ENCODE peak calls at places on chromosomes 2 and 18, in six cellular contexts. One of them, this sample, is unnamed.

GRCh38 chr2:219116776-219117646 is 43.6 kb downstream of the NHEJ1 start:
- DNase-seq in HepG2: peak; percentile 88
- DNase-seq in H1: no peak
- DNase-seq in K562: no peak
- DNase-seq in HCT116: no peak
- DNase-seq in GM12878: no peak
- DNase-seq in this sample: no peak

GRCh38 chr2:74507926-74508520 is 528 bp upstream of the PCGF1 start:
- DNase-seq in HCT116: no peak
- DNase-seq in H1: no peak
- DNase-seq in K562: peak; percentile 47
- DNase-seq in HepG2: no peak
- DNase-seq in GM12878: no peak
- DNase-seq in this sample: no peak

GRCh38 chr2:45227347-45227746 is 218.1 kb upstream of the SIX2 start:
- DNase-seq in K562: no peak
- DNase-seq in GM12878: no peak
- DNase-seq in H1: no peak
- DNase-seq in HepG2: no peak
- DNase-seq in HCT116: no peak
- DNase-seq in this sample: no peak

GRCh38 chr2:206143451-206143850 is 15.8 kb downstream of the NDUFS1 start:
- DNase-seq in GM12878: no peak
- DNase-seq in H1: no peak
- DNase-seq in HCT116: no peak
- DNase-seq in HepG2: no peak
- DNase-seq in K562: no peak
- DNase-seq in this sample: no peak

GRCh38 chr2:37802106-37802791 is 122.8 kb upstream of the RMDN2 start:
- DNase-seq in H1: no peak
- DNase-seq in K562: no peak
- DNase-seq in HCT116: no peak
- DNase-seq in GM12878: no peak
- DNase-seq in HepG2: no peak
- DNase-seq in this sample: no peak

GRCh38 chr2:46344696-46345095 is 47.5 kb downstream of the EPAS1 start:
- DNase-seq in HepG2: no peak
- DNase-seq in K562: no peak
- DNase-seq in H1: no peak
- DNase-seq in GM12878: no peak
- DNase-seq in HCT116: no peak
- DNase-seq in this sample: no peak

GRCh38 chr2:27209621-27210401 is 2.0 kb upstream of the ATRAID start:
- DNase-seq in HCT116: no peak
- DNase-seq in H1: no peak
- DNase-seq in K562: no peak
- DNase-seq in GM12878: no peak
- DNase-seq in HepG2: peak; percentile 76
- DNase-seq in this sample: no peak

GRCh38 chr2:24015562-24016375 is 5.9 kb downstream of the MFSD2B start:
- DNase-seq in GM12878: no peak
- DNase-seq in HCT116: no peak
- DNase-seq in H1: no peak
- DNase-seq in HepG2: peak; percentile 98
- DNase-seq in K562: no peak
- DNase-seq in this sample: no peak

GRCh38 chr2:951224-952006 is 766 bp downstream of the SNTG2 start:
- DNase-seq in GM12878: no peak
- DNase-seq in H1: no peak
- DNase-seq in HCT116: no peak
- DNase-seq in K562: no peak
- DNase-seq in HepG2: no peak
- DNase-seq in this sample: no peak

GRCh38 chr2:132936261-132936660 is 266.3 kb upstream of the LYPD1 start:
- DNase-seq in GM12878: no peak
- DNase-seq in HCT116: no peak
- DNase-seq in H1: no peak
- DNase-seq in K562: no peak
- DNase-seq in HepG2: no peak
- DNase-seq in this sample: no peak

GRCh38 chr18:75210274-75211001 is at the start of gene TSHZ1:
- DNase-seq in H1: no peak
- DNase-seq in GM12878: peak; percentile 59
- DNase-seq in K562: peak; percentile 20
- DNase-seq in HepG2: peak; percentile 85
- DNase-seq in HCT116: peak; percentile 72
- DNase-seq in this sample: no peak

GRCh38 chr18:57915848-57916596 is 112.9 kb upstream of the ATP8B1 start:
- DNase-seq in K562: no peak
- DNase-seq in HCT116: no peak
- DNase-seq in H1: no peak
- DNase-seq in GM12878: no peak
- DNase-seq in HepG2: peak; percentile 17
- DNase-seq in this sample: no peak

GRCh38 chr2:208334230-208334629 is 68.2 kb downstream of the PIKFYVE start:
- DNase-seq in H1: no peak
- DNase-seq in HCT116: no peak
- DNase-seq in K562: no peak
- DNase-seq in GM12878: no peak
- DNase-seq in HepG2: no peak
- DNase-seq in this sample: no peak

GRCh38 chr2:159307942-159308341 is 21.4 kb upstream of the WDSUB1 start:
- DNase-seq in GM12878: no peak
- DNase-seq in HepG2: no peak
- DNase-seq in HCT116: no peak
- DNase-seq in K562: no peak
- DNase-seq in H1: no peak
- DNase-seq in this sample: no peak

GRCh38 chr2:80560298-80560697 is 255.7 kb upstream of the LRRTM1 start:
- DNase-seq in H1: no peak
- DNase-seq in K562: no peak
- DNase-seq in HepG2: no peak
- DNase-seq in GM12878: no peak
- DNase-seq in HCT116: no peak
- DNase-seq in this sample: no peak

GRCh38 chr2:121038431-121038830 is 246.6 kb downstream of the TFCP2L1 start:
- DNase-seq in HepG2: no peak
- DNase-seq in GM12878: no peak
- DNase-seq in K562: no peak
- DNase-seq in H1: no peak
- DNase-seq in HCT116: no peak
- DNase-seq in this sample: no peak

GRCh38 chr2:200939832-200940231 is 23.6 kb downstream of the ORC2 start:
- DNase-seq in HepG2: no peak
- DNase-seq in K562: no peak
- DNase-seq in HCT116: no peak
- DNase-seq in GM12878: no peak
- DNase-seq in H1: no peak
- DNase-seq in this sample: no peak

GRCh38 chr2:200945395-200945729 is 18.1 kb downstream of the ORC2 start:
- DNase-seq in K562: no peak
- DNase-seq in H1: no peak
- DNase-seq in HCT116: no peak
- DNase-seq in HepG2: no peak
- DNase-seq in GM12878: no peak
- DNase-seq in this sample: no peak

GRCh38 chr2:200950378-200950777 is 13.1 kb downstream of the ORC2 start:
- DNase-seq in K562: no peak
- DNase-seq in H1: no peak
- DNase-seq in HepG2: no peak
- DNase-seq in HCT116: no peak
- DNase-seq in GM12878: no peak
- DNase-seq in this sample: no peak

GRCh38 chr2:200943527-200944120 is 19.8 kb downstream of the ORC2 start:
- DNase-seq in H1: no peak
- DNase-seq in HepG2: no peak
- DNase-seq in HCT116: no peak
- DNase-seq in GM12878: no peak
- DNase-seq in K562: no peak
- DNase-seq in this sample: no peak

DNA sequence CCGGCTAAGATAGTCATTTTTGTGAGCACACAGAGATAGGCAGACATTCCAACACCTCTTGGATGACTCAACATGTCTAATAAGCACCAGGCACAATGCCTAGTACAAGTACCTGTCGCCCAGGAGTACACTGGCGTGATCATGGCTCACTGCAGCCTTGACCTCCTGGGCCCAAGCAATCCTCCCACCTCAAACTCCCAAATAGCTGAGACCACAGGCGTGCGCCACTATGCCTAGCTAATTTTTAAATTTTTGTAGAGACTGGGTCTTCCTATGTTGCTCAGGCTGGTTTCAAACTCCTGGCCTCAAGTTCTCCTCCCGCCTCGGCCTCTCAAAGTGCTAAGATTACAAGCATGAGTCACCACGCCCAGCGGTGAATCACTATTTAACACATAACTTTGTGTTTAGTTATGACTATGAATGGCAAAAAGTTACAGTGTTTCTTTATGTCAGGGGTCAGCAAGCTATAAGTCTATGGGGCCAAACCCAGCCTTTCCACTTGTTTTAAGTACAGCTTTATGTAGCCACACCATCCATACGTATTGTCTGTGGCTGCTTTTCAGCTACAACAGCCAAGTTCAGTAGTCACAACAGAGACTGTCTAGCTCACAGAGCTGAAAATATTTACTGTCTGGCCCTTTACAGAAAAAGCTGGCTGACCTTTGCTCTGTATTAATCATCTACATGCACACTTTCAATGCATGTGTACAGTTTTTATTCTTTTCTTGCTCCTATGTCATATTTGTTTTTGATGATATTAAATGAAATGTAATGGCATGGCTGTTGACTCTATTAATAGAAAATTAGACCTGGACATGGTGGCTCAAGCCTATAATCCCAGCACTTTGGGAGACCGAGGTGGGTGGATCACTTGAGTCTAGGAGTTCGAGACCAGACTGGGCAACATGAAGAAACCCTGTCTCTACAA is 18.7 kb downstream of the ORC2 start:
- DNase-seq in HCT116: peak; percentile 95
- DNase-seq in GM12878: no peak
- DNase-seq in H1: no peak
- DNase-seq in HepG2: peak; percentile 82
- DNase-seq in K562: no peak
- DNase-seq in this sample: no peak
- TF ChIP-seq ZNF274 in HCT116: no peak
- TF ChIP-seq ZNF274 in GM12878: no peak
- TF ChIP-seq ZNF274 in H1: no peak
- TF ChIP-seq ZNF274 in HepG2: no peak
- TF ChIP-seq ZNF274 in K562: no peak
- TF ChIP-seq ZNF274 in this sample: no peak

GRCh38 chr2:226215902-226216503 is 583.6 kb downstream of the IRS1 start:
- DNase-seq in GM12878: no peak
- DNase-seq in HCT116: peak; percentile 77
- DNase-seq in HepG2: peak; percentile 63
- DNase-seq in H1: peak; percentile 49
- DNase-seq in K562: peak; percentile 13
- DNase-seq in this sample: peak; percentile 76
- TF ChIP-seq ZNF274 in GM12878: no peak
- TF ChIP-seq ZNF274 in HCT116: no peak
- TF ChIP-seq ZNF274 in HepG2: no peak
- TF ChIP-seq ZNF274 in H1: no peak
- TF ChIP-seq ZNF274 in K562: no peak
- TF ChIP-seq ZNF274 in this sample: no peak

GRCh38 chr2:54634564-54635511 is 88.6 kb upstream of the EML6 start:
- DNase-seq in GM12878: peak; percentile 93
- DNase-seq in HepG2: no peak
- DNase-seq in H1: peak; percentile 21
- DNase-seq in K562: no peak
- DNase-seq in HCT116: no peak
- DNase-seq in this sample: peak; percentile 76
- TF ChIP-seq ZNF274 in GM12878: no peak
- TF ChIP-seq ZNF274 in HepG2: no peak
- TF ChIP-seq ZNF274 in H1: no peak
- TF ChIP-seq ZNF274 in K562: no peak
- TF ChIP-seq ZNF274 in HCT116: no peak
- TF ChIP-seq ZNF274 in this sample: no peak

DNA sequence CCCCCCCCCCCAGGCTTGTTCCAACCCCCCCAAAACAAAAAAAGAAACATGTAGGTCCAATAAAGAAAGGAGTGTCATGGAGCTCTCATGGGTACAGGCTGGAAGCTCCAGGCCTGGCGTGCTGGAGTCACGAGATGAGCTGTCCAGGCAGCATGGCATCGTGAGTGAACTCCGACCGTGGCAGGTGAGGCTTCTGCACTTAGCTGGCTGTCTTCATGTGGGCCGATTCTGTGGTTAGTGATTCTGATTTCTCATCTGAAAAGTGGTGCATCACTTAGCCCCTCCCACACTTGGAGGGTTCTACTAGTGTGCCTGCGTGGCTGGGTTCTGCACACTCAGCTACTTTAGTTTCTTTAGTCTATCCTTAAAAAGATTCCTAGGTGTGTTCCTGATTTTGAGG is 126.4 kb upstream of the MGAT5 start:
- DNase-seq in H1: no peak
- DNase-seq in HCT116: no peak
- DNase-seq in GM12878: no peak
- DNase-seq in K562: no peak
- DNase-seq in HepG2: no peak
- DNase-seq in this sample: no peak
- TF ChIP-seq ZNF274 in H1: no peak
- TF ChIP-seq ZNF274 in HCT116: no peak
- TF ChIP-seq ZNF274 in GM12878: no peak
- TF ChIP-seq ZNF274 in K562: no peak
- TF ChIP-seq ZNF274 in HepG2: no peak
- TF ChIP-seq ZNF274 in this sample: no peak

GRCh38 chr2:86174445-86174844 is 20.8 kb downstream of the IMMT start:
- DNase-seq in K562: no peak
- DNase-seq in H1: no peak
- DNase-seq in HepG2: no peak
- DNase-seq in HCT116: no peak
- DNase-seq in GM12878: no peak
- DNase-seq in this sample: no peak
- TF ChIP-seq ZNF274 in K562: no peak
- TF ChIP-seq ZNF274 in H1: no peak
- TF ChIP-seq ZNF274 in HepG2: no peak
- TF ChIP-seq ZNF274 in HCT116: no peak
- TF ChIP-seq ZNF274 in GM12878: no peak
- TF ChIP-seq ZNF274 in this sample: no peak

GRCh38 chr2:62145478-62146100 is 50.3 kb upstream of the B3GNT2 start:
- DNase-seq in HepG2: no peak
- DNase-seq in HCT116: no peak
- DNase-seq in GM12878: peak; percentile 83
- DNase-seq in H1: no peak
- DNase-seq in K562: no peak
- DNase-seq in this sample: no peak
- TF ChIP-seq ZNF274 in HepG2: no peak
- TF ChIP-seq ZNF274 in HCT116: no peak
- TF ChIP-seq ZNF274 in GM12878: no peak
- TF ChIP-seq ZNF274 in H1: no peak
- TF ChIP-seq ZNF274 in K562: no peak
- TF ChIP-seq ZNF274 in this sample: no peak